ENCODE peak calls at places on chromosome 3, in ten cellular contexts. A, J, E, G, W, O, N, D, R and S are unnamed samples.

GRCh38 chr3:155334897-155335883 is 41.7 kb upstream of the STRIT1 start:
- DNase-seq in N (no peak), D (no peak), E (no peak), R (no peak), O (no peak), A (no peak), G (no peak), W (peak; percentile 24), J (no peak), S (no peak)

GRCh38 chr3:151300554-151300953 is 16.1 kb downstream of the GPR87 start:
- DNase-seq in R (no peak), W (no peak), G (no peak), E (no peak), O (no peak), A (no peak), D (no peak), J (no peak), N (no peak), S (no peak)

GRCh38 chr3:66475386-66476020 is 25.3 kb downstream of the LRIG1 start:
- DNase-seq in D (no peak), R (no peak), O (no peak), G (no peak), A (no peak), N (no peak), J (no peak), W (no peak), E (peak; percentile 83), S (peak; percentile 70)

GRCh38 chr3:89740881-89741177 is 633.4 kb downstream of the EPHA3 start:
- DNase-seq in J (no peak), G (no peak), O (no peak), R (no peak), N (no peak), A (no peak), D (no peak), E (no peak), W (no peak), S (no peak)

GRCh38 chr3:138199847-138200246 is 12.7 kb downstream of the ARMC8 start:
- DNase-seq in D (no peak), E (no peak), O (no peak), N (no peak), J (no peak), R (no peak), W (no peak), G (no peak), A (no peak), S (no peak)

GRCh38 chr3:78497692-78498091 is 1270.1 kb downstream of the ROBO1 start:
- DNase-seq in E (no peak), N (no peak), J (no peak), W (no peak), G (no peak), O (no peak), R (no peak), A (no peak), D (no peak), S (no peak)

GRCh38 chr3:121155023-121155422 is 247.0 kb downstream of the STXBP5L start:
- DNase-seq in N (no peak), O (no peak), J (no peak), D (no peak), E (no peak), G (no peak), W (no peak), A (no peak), R (no peak), S (no peak)

GRCh38 chr3:183287301-183287971 is 34.4 kb downstream of the B3GNT5 start:
- DNase-seq in E (no peak), R (no peak), G (no peak), A (no peak), J (no peak), W (no peak), N (no peak), O (no peak), D (no peak), S (no peak)

GRCh38 chr3:9649791-9650521 is 651 bp downstream of the MTMR14 start:
- DNase-seq in G (no peak), J (no peak), W (no peak), O (no peak), D (no peak), N (no peak), A (no peak), E (no peak), R (no peak), S (no peak)

GRCh38 chr3:160464971-160465370 is 15.4 kb upstream of the TRIM59 start:
- DNase-seq in D (no peak), G (no peak), R (no peak), W (no peak), E (no peak), A (no peak), N (no peak), J (no peak), O (no peak), S (no peak)

GRCh38 chr3:152434142-152434541 is 165.4 kb downstream of the MBNL1 start:
- DNase-seq in W (no peak), R (no peak), J (no peak), D (no peak), O (no peak), E (no peak), A (no peak), G (no peak), N (no peak), S (no peak)

GRCh38 chr3:36214460-36214859 is 165.8 kb upstream of the STAC start:
- DNase-seq in R (no peak), G (no peak), A (no peak), N (peak; percentile 36), W (no peak), O (no peak), J (no peak), D (no peak), E (no peak), S (no peak)

GRCh38 chr3:187519428-187519890 is 150.7 kb downstream of the SST start:
- DNase-seq in W (no peak), A (no peak), R (no peak), O (no peak), N (no peak), G (no peak), J (no peak), D (peak; percentile 32), E (no peak), S (no peak)

GRCh38 chr3:72449551-72449950 is 398.7 kb downstream of the SHQ1 start:
- DNase-seq in J (no peak), D (no peak), A (no peak), O (no peak), N (no peak), W (no peak), G (no peak), E (no peak), R (no peak), S (no peak)

GRCh38 chr3:143443851-143444331 is 324.3 kb downstream of the CHST2 start:
- DNase-seq in N (no peak), E (no peak), A (no peak), W (peak; percentile 55), O (peak; percentile 100), G (peak; percentile 31), D (no peak), J (no peak), R (no peak), S (peak; percentile 79)

GRCh38 chr3:13278783-13279531 is 141.2 kb downstream of the NUP210 start:
- DNase-seq in D (no peak), A (no peak), G (no peak), W (no peak), E (no peak), J (no peak), N (no peak), R (no peak), O (no peak), S (no peak)

GRCh38 chr3:32584660-32585059 is 14.0 kb upstream of the DYNC1LI1 start:
- DNase-seq in J (no peak), A (no peak), D (no peak), R (no peak), O (no peak), G (no peak), E (no peak), W (no peak), N (no peak), S (no peak)

GRCh38 chr3:87167634-87168456 is 59.3 kb upstream of the CHMP2B start:
- DNase-seq in A (peak; percentile 1), E (peak; percentile 21), W (peak; percentile 15), D (peak; percentile 31), N (peak; percentile 45), G (peak; percentile 19), O (peak; percentile 10), R (peak; percentile 37), J (no peak), S (peak; percentile 5)

GRCh38 chr3:11434017-11434526 is 161.9 kb downstream of the ATG7 start:
- DNase-seq in O (peak; percentile 5), J (no peak), E (no peak), N (no peak), D (no peak), W (no peak), R (no peak), G (no peak), A (no peak), S (no peak)

GRCh38 chr3:114411811-114412803 is 118.3 kb downstream of the TIGIT start:
- DNase-seq in D (no peak), J (no peak), E (no peak), A (no peak), R (no peak), N (no peak), O (peak; percentile 57), G (no peak), W (peak; percentile 42), S (no peak)

GRCh38 chr3:132804498-132804897 is 82.3 kb upstream of the NPHP3 start:
- DNase-seq in W (no peak), N (no peak), E (no peak), R (no peak), J (no peak), G (no peak), O (no peak), A (no peak), D (no peak), S (no peak)

GRCh38 chr3:129563850-129564535 is 21.0 kb downstream of the H1-8 start:
- DNase-seq in R (no peak), W (no peak), J (no peak), E (no peak), N (no peak), G (no peak), A (no peak), D (no peak), O (no peak), S (no peak)

GRCh38 chr3:155079795-155080546 is at the start of gene MME:
- DNase-seq in G (no peak), D (peak; percentile 70), R (peak; percentile 79), N (peak; percentile 25), J (no peak), E (no peak), A (no peak), O (no peak), W (no peak), S (no peak)

GRCh38 chr3:170222647-170223541 is 670 bp downstream of the PRKCI start:
- DNase-seq in N (no peak), D (peak; percentile 20), W (peak; percentile 39), O (no peak), G (peak; percentile 11), R (no peak), E (peak; percentile 38), J (no peak), A (peak; percentile 42), S (peak; percentile 2)

GRCh38 chr3:79125313-79125984 is 642.3 kb downstream of the ROBO1 start:
- DNase-seq in A (no peak), R (peak; percentile 1), N (no peak), O (no peak), G (no peak), D (no peak), J (no peak), W (no peak), E (no peak), S (peak; percentile 12)

GRCh38 chr3:65039754-65040210 is 352.0 kb upstream of the ADAMTS9 start:
- DNase-seq in W (no peak), G (no peak), R (no peak), O (peak; percentile 32), A (no peak), E (no peak), N (no peak), J (no peak), D (no peak), S (no peak)